ENCODE peak calls at places on chromosomes 5 and 9, in eight cellular contexts. Z is fibroblast of mammary gland; I is ovary; E is fibroblast of pulmonary artery; O is NB4; Y is CD4-positive, alpha-beta T cell; M is foreskin fibroblast; C is nephron progenitor cell. G is an unnamed sample.

GRCh38 chr9:133390713-133391112 is 14.5 kb downstream of the STKLD1 start:
- DNase-seq in Z (no peak), I (no peak), E (no peak), O (no peak), Y (no peak), M (no peak), C (no peak), G (no peak)

GRCh38 chr9:94802795-94803194 is 76.3 kb downstream of the AOPEP start:
- DNase-seq in Z (peak), I (no peak), E (no peak), O (peak), Y (no peak), M (peak), C (no peak), G (no peak)

GRCh38 chr5:154589511-154589910 is 111.5 kb upstream of the HAND1 start:
- DNase-seq in Z (no peak), I (no peak), E (no peak), O (no peak), Y (no peak), M (no peak), C (no peak), G (no peak)

GRCh38 chr9:71719088-71719487 is 49.2 kb downstream of the CEMIP2 start:
- DNase-seq in Z (no peak), I (no peak), E (no peak), O (no peak), Y (no peak), M (no peak), C (no peak), G (no peak)

GRCh38 chr9:110977259-110977709 is 61.0 kb downstream of the LPAR1 start:
- DNase-seq in Z (peak), I (peak), E (peak), O (no peak), Y (no peak), M (peak), C (no peak), G (no peak)

GRCh38 chr5:38790891-38791290 is 54.9 kb upstream of the OSMR start:
- DNase-seq in Z (no peak), I (no peak), E (no peak), O (no peak), Y (no peak), M (no peak), C (no peak), G (no peak)

GRCh38 chr5:100889165-100889564 is 13.9 kb downstream of the ST8SIA4 start:
- DNase-seq in Z (no peak), I (no peak), E (no peak), O (peak), Y (no peak), M (no peak), C (no peak), G (no peak)

GRCh38 chr9:18379073-18379811 is 94.7 kb upstream of the ADAMTSL1 start:
- DNase-seq in Z (peak), I (no peak), E (peak), O (no peak), Y (no peak), M (peak), C (no peak), G (no peak)

GRCh38 chr9:28810375-28811075 is 1237.2 kb upstream of the C9orf72 start:
- DNase-seq in Z (peak), I (no peak), E (peak), O (peak), Y (no peak), M (peak), C (no peak), G (no peak)

GRCh38 chr9:14910178-14910805 is at the start of gene FREM1:
- DNase-seq in Z (peak), I (peak), E (peak), O (no peak), Y (no peak), M (peak), C (peak), G (peak)

GRCh38 chr5:137342764-137343163 is 156.4 kb downstream of the SPOCK1 start:
- DNase-seq in Z (no peak), I (no peak), E (no peak), O (no peak), Y (no peak), M (no peak), C (no peak), G (no peak)

GRCh38 chr5:132748522-132749000 is 1.3 kb downstream of the CCNI2 start:
- DNase-seq in Z (no peak), I (no peak), E (no peak), O (no peak), Y (no peak), M (no peak), C (no peak), G (no peak)

GRCh38 chr5:132747693-132748440 is 641 bp downstream of the CCNI2 start:
- DNase-seq in Z (no peak), I (no peak), E (no peak), O (no peak), Y (peak), M (no peak), C (peak), G (peak)

GRCh38 chr5:132746592-132747063 is 598 bp upstream of the CCNI2 start:
- DNase-seq in Z (no peak), I (no peak), E (no peak), O (peak), Y (peak), M (peak), C (no peak), G (no peak)

GRCh38 chr5:132749506-132749905 is 2.3 kb downstream of the CCNI2 start:
- DNase-seq in Z (no peak), I (no peak), E (no peak), O (no peak), Y (no peak), M (no peak), C (no peak), G (no peak)

DNA sequence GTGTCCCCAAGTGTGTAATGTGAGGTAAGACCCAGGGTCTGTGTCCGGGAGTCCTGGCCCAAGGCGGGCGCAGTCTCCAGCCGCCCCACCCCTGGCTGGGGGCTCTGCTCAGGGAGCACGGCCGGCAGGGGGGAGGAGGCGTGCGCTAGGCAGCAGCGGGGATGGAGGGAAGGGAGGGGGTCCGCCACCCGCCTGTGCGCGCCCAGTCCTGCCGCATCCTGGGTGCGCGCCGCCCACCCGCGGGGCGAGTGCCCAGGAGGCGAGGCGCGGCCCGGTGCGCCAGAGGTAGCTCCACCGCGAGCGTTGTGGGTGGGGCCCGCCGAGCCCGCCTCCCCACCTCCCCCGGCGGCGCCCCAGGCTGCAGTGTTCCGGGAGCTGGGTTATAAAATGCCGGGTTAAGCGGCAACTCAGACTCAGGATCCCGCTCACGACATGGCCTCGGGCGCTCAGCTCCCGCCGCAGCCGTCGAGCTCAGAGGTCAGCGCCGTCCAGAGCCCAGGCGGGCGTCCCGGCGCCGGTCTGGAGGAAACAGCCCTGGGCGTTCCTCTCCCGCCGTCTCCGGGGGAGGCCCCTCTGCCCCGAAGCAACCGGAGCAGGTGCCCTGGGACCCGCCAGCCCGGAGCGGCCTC is at the start of gene CCNI2:
- DNase-seq in Z (no peak), I (no peak), E (no peak), O (peak), Y (peak), M (peak), C (peak), G (peak)
- TF ChIP-seq CTCF in Z (no peak), I (no peak), E (no peak), O (no peak), Y (peak), M (no peak), C (no peak), G (no peak)

DNA sequence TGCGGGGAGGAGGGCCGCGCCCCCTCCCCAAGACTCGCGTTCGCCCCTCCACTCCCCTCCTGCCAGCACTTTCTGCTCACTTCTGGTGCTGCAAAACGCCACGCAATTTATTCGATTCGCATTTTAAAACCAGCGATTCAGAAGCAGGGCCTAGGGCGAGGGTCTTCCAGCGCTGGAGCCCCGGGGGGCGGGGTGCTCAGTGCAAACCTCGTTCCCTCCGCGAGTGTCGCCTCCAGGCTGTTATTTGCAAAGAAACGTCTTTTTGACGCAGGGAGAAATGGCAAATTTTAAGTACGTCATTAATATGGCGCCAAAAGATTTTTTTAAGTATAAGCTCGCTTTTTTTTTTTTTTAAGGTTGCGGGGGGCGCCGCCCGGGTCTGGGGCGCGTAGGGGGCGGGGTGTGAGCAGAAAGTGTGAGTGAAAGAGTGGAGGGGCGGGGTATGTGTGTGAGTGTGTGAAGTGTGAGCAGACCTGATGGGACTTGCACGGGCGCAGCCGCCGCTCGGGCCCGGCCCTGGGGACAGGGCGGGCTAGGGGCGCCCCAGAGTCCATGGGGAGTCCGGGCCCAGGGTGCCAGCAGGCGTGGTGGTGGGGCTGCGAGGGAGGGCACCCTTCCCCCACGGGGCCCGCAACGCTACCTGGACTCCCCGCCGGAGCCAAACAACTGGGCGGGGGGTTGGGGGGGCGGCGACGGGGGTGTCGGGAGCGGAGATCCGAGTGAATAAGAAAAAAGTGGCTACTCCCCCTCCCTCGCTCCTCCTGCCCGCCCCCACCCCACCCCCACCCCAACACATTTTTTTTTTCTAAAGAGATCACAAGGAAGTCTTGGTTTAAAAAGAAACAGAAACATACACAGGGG is at the start of gene JADE2:
- DNase-seq in Z (peak), I (peak), E (peak), O (peak), Y (peak), M (peak), C (peak), G (no peak)
- TF ChIP-seq CTCF in Z (no peak), I (no peak), E (peak), O (no peak), Y (no peak), M (no peak), C (no peak), G (no peak)

GRCh38 chr5:112844489-112844888 is 16.6 kb upstream of the SRP19 start:
- DNase-seq in Z (no peak), I (no peak), E (no peak), O (no peak), Y (no peak), M (no peak), C (no peak), G (no peak)
- TF ChIP-seq CTCF in Z (no peak), I (no peak), E (no peak), O (no peak), Y (no peak), M (no peak), C (no peak), G (no peak)

GRCh38 chr5:54514269-54514668 is 3.3 kb upstream of the SNX18 start:
- DNase-seq in Z (peak), I (no peak), E (no peak), O (peak), Y (no peak), M (no peak), C (peak), G (no peak)
- TF ChIP-seq CTCF in Z (no peak), I (no peak), E (no peak), O (no peak), Y (no peak), M (no peak), C (no peak), G (no peak)

G was measured in endothelial cell.